ENCODE peak calls at places on chromosomes 6 and 20, in ten cellular contexts. One of them, this sample, is unnamed.

GRCh38 chr20:1660263-1660662 is 2.7 kb upstream of the SIRPG start:
- DNase-seq in activated T-cell treated with anti-CD3 and anti-CD28 coated beads, Interleukin-2, amount 50 U/mL, for 72 hours: no peak
- DNase-seq in ureter: no peak
- DNase-seq in brain pericyte: no peak
- DNase-seq in HFFc6: no peak
- DNase-seq in NCI-H774: no peak
- DNase-seq in breast epithelium: no peak
- DNase-seq in heart right ventricle: no peak
- DNase-seq in choroid plexus epithelial cell: no peak
- DNase-seq in hepatocyte: no peak
- DNase-seq in this sample: no peak

GRCh38 chr6:43205849-43206248 is 23.4 kb downstream of the DNPH1 start:
- DNase-seq in breast epithelium: no peak
- DNase-seq in HFFc6: no peak
- DNase-seq in NCI-H774: no peak
- DNase-seq in brain pericyte: no peak
- DNase-seq in activated T-cell treated with anti-CD3 and anti-CD28 coated beads, Interleukin-2, amount 50 U/mL, for 72 hours: no peak
- DNase-seq in hepatocyte: no peak
- DNase-seq in heart right ventricle: no peak
- DNase-seq in choroid plexus epithelial cell: no peak
- DNase-seq in ureter: no peak
- DNase-seq in this sample: no peak

GRCh38 chr6:45591306-45591705 is 213.6 kb upstream of the SUPT3H start:
- DNase-seq in HFFc6: no peak
- DNase-seq in brain pericyte: no peak
- DNase-seq in activated T-cell treated with anti-CD3 and anti-CD28 coated beads, Interleukin-2, amount 50 U/mL, for 72 hours: no peak
- DNase-seq in ureter: no peak
- DNase-seq in hepatocyte: no peak
- DNase-seq in heart right ventricle: no peak
- DNase-seq in breast epithelium: no peak
- DNase-seq in NCI-H774: no peak
- DNase-seq in choroid plexus epithelial cell: peak
- DNase-seq in this sample: no peak

GRCh38 chr6:100202417-100203194 is 208.6 kb upstream of the MCHR2 start:
- DNase-seq in ureter: no peak
- DNase-seq in NCI-H774: no peak
- DNase-seq in HFFc6: peak
- DNase-seq in brain pericyte: peak
- DNase-seq in hepatocyte: peak
- DNase-seq in heart right ventricle: no peak
- DNase-seq in breast epithelium: no peak
- DNase-seq in choroid plexus epithelial cell: peak
- DNase-seq in activated T-cell treated with anti-CD3 and anti-CD28 coated beads, Interleukin-2, amount 50 U/mL, for 72 hours: no peak
- DNase-seq in this sample: no peak

GRCh38 chr6:115838763-115839401 is 221.8 kb downstream of the FRK start:
- DNase-seq in brain pericyte: no peak
- DNase-seq in NCI-H774: no peak
- DNase-seq in ureter: no peak
- DNase-seq in choroid plexus epithelial cell: peak
- DNase-seq in breast epithelium: no peak
- DNase-seq in hepatocyte: peak
- DNase-seq in activated T-cell treated with anti-CD3 and anti-CD28 coated beads, Interleukin-2, amount 50 U/mL, for 72 hours: no peak
- DNase-seq in HFFc6: no peak
- DNase-seq in heart right ventricle: no peak
- DNase-seq in this sample: no peak

GRCh38 chr6:3919130-3919628 is 70.0 kb downstream of the FAM50B start:
- DNase-seq in brain pericyte: no peak
- DNase-seq in hepatocyte: no peak
- DNase-seq in NCI-H774: peak
- DNase-seq in activated T-cell treated with anti-CD3 and anti-CD28 coated beads, Interleukin-2, amount 50 U/mL, for 72 hours: no peak
- DNase-seq in breast epithelium: peak
- DNase-seq in ureter: no peak
- DNase-seq in HFFc6: peak
- DNase-seq in heart right ventricle: peak
- DNase-seq in choroid plexus epithelial cell: peak
- DNase-seq in this sample: no peak

GRCh38 chr6:108432792-108433191 is 127.9 kb upstream of the FOXO3 start:
- DNase-seq in heart right ventricle: peak
- DNase-seq in brain pericyte: no peak
- DNase-seq in ureter: no peak
- DNase-seq in hepatocyte: no peak
- DNase-seq in breast epithelium: no peak
- DNase-seq in activated T-cell treated with anti-CD3 and anti-CD28 coated beads, Interleukin-2, amount 50 U/mL, for 72 hours: no peak
- DNase-seq in NCI-H774: peak
- DNase-seq in HFFc6: no peak
- DNase-seq in choroid plexus epithelial cell: no peak
- DNase-seq in this sample: no peak

GRCh38 chr6:23454090-23454998 is 671.7 kb upstream of the NRSN1 start:
- DNase-seq in hepatocyte: no peak
- DNase-seq in ureter: no peak
- DNase-seq in activated T-cell treated with anti-CD3 and anti-CD28 coated beads, Interleukin-2, amount 50 U/mL, for 72 hours: no peak
- DNase-seq in NCI-H774: no peak
- DNase-seq in heart right ventricle: no peak
- DNase-seq in brain pericyte: no peak
- DNase-seq in HFFc6: no peak
- DNase-seq in breast epithelium: no peak
- DNase-seq in choroid plexus epithelial cell: peak
- DNase-seq in this sample: no peak

This sample was measured in activated CD4-positive, alpha-beta T cell treated with anti-CD3 and anti-CD28 coated beads for 1 hour.